ENCODE peak calls at places on chromosomes 3 and 15, in ten cellular contexts. One of them, this sample, is unnamed. For H3K36me3, the result is how much of the 10 kb centered on the place peaks cover.

GRCh38 chr3:44104668-44105321 is 136.9 kb upstream of the TOPAZ1 start:
- DNase-seq in naive thymus-derived CD4-positive, alpha-beta T cell: no peak
- DNase-seq in tibial artery: no peak
- DNase-seq in transverse colon: no peak
- DNase-seq in CD8-positive, alpha-beta T cell: no peak
- DNase-seq in uterus: no peak
- DNase-seq in upper lobe of left lung: no peak
- DNase-seq in GM23338: no peak
- DNase-seq in cardiac muscle cell: no peak
- DNase-seq in PC-3: peak
- DNase-seq in this sample: no peak

GRCh38 chr3:60142009-60142408 is 1092.2 kb upstream of the CFAP20DC start:
- DNase-seq in tibial artery: no peak
- DNase-seq in uterus: no peak
- DNase-seq in upper lobe of left lung: no peak
- DNase-seq in naive thymus-derived CD4-positive, alpha-beta T cell: no peak
- DNase-seq in GM23338: peak
- DNase-seq in PC-3: no peak
- DNase-seq in transverse colon: no peak
- DNase-seq in CD8-positive, alpha-beta T cell: no peak
- DNase-seq in cardiac muscle cell: no peak
- DNase-seq in this sample: no peak

GRCh38 chr3:173737167-173737808 is 339.7 kb downstream of the NLGN1 start:
- DNase-seq in CD8-positive, alpha-beta T cell: no peak
- DNase-seq in GM23338: no peak
- DNase-seq in upper lobe of left lung: no peak
- DNase-seq in uterus: no peak
- DNase-seq in cardiac muscle cell: no peak
- DNase-seq in transverse colon: no peak
- DNase-seq in tibial artery: no peak
- DNase-seq in PC-3: peak
- DNase-seq in naive thymus-derived CD4-positive, alpha-beta T cell: no peak
- DNase-seq in this sample: no peak

GRCh38 chr3:85342915-85343314 is 384.1 kb downstream of the CADM2 start:
- DNase-seq in tibial artery: no peak
- DNase-seq in upper lobe of left lung: no peak
- DNase-seq in cardiac muscle cell: peak
- DNase-seq in uterus: no peak
- DNase-seq in GM23338: peak
- DNase-seq in naive thymus-derived CD4-positive, alpha-beta T cell: no peak
- DNase-seq in CD8-positive, alpha-beta T cell: no peak
- DNase-seq in transverse colon: no peak
- DNase-seq in PC-3: peak
- DNase-seq in this sample: no peak

GRCh38 chr3:66206806-66207205 is 14.0 kb upstream of the SLC25A26 start:
- DNase-seq in uterus: no peak
- DNase-seq in cardiac muscle cell: no peak
- DNase-seq in transverse colon: no peak
- DNase-seq in upper lobe of left lung: no peak
- DNase-seq in CD8-positive, alpha-beta T cell: no peak
- DNase-seq in naive thymus-derived CD4-positive, alpha-beta T cell: no peak
- DNase-seq in GM23338: peak
- DNase-seq in tibial artery: no peak
- DNase-seq in PC-3: no peak
- DNase-seq in this sample: no peak

GRCh38 chr15:98787190-98787589 is 138.9 kb downstream of the IGF1R start:
- DNase-seq in tibial artery: no peak
- DNase-seq in cardiac muscle cell: no peak
- DNase-seq in GM23338: no peak
- DNase-seq in CD8-positive, alpha-beta T cell: no peak
- DNase-seq in PC-3: no peak
- DNase-seq in uterus: no peak
- DNase-seq in upper lobe of left lung: no peak
- DNase-seq in transverse colon: no peak
- DNase-seq in naive thymus-derived CD4-positive, alpha-beta T cell: no peak
- DNase-seq in this sample: no peak

GRCh38 chr15:101455291-101455916 is 34.1 kb downstream of the PCSK6 start:
- DNase-seq in CD8-positive, alpha-beta T cell: no peak
- DNase-seq in uterus: no peak
- DNase-seq in PC-3: no peak
- DNase-seq in tibial artery: no peak
- DNase-seq in cardiac muscle cell: no peak
- DNase-seq in upper lobe of left lung: no peak
- DNase-seq in transverse colon: no peak
- DNase-seq in GM23338: no peak
- DNase-seq in naive thymus-derived CD4-positive, alpha-beta T cell: no peak
- DNase-seq in this sample: no peak

GRCh38 chr3:71172951-71173350 is 410.6 kb downstream of the FOXP1 start:
- DNase-seq in transverse colon: no peak
- DNase-seq in upper lobe of left lung: no peak
- DNase-seq in PC-3: no peak
- DNase-seq in CD8-positive, alpha-beta T cell: no peak
- DNase-seq in tibial artery: no peak
- DNase-seq in cardiac muscle cell: no peak
- DNase-seq in GM23338: no peak
- DNase-seq in naive thymus-derived CD4-positive, alpha-beta T cell: no peak
- DNase-seq in uterus: no peak
- DNase-seq in this sample: no peak

GRCh38 chr3:124438813-124439212 is 291.4 kb upstream of the UMPS start:
- DNase-seq in CD8-positive, alpha-beta T cell: no peak
- DNase-seq in cardiac muscle cell: no peak
- DNase-seq in upper lobe of left lung: no peak
- DNase-seq in PC-3: no peak
- DNase-seq in GM23338: peak
- DNase-seq in tibial artery: no peak
- DNase-seq in naive thymus-derived CD4-positive, alpha-beta T cell: no peak
- DNase-seq in uterus: no peak
- DNase-seq in transverse colon: no peak
- DNase-seq in this sample: no peak

GRCh38 chr3:124442463-124442862 is 287.8 kb upstream of the UMPS start:
- DNase-seq in cardiac muscle cell: no peak
- DNase-seq in CD8-positive, alpha-beta T cell: no peak
- DNase-seq in tibial artery: no peak
- DNase-seq in naive thymus-derived CD4-positive, alpha-beta T cell: no peak
- DNase-seq in transverse colon: no peak
- DNase-seq in upper lobe of left lung: no peak
- DNase-seq in PC-3: peak
- DNase-seq in GM23338: no peak
- DNase-seq in uterus: no peak
- DNase-seq in this sample: no peak

GRCh38 chr3:124441766-124442165 is 288.5 kb upstream of the UMPS start:
- DNase-seq in GM23338: peak
- DNase-seq in naive thymus-derived CD4-positive, alpha-beta T cell: no peak
- DNase-seq in upper lobe of left lung: peak
- DNase-seq in CD8-positive, alpha-beta T cell: no peak
- DNase-seq in cardiac muscle cell: no peak
- DNase-seq in tibial artery: no peak
- DNase-seq in PC-3: no peak
- DNase-seq in transverse colon: no peak
- DNase-seq in uterus: no peak
- DNase-seq in this sample: no peak

GRCh38 chr3:124443446-124443845 is 286.8 kb upstream of the UMPS start:
- DNase-seq in transverse colon: no peak
- DNase-seq in uterus: no peak
- DNase-seq in naive thymus-derived CD4-positive, alpha-beta T cell: no peak
- DNase-seq in PC-3: no peak
- DNase-seq in cardiac muscle cell: no peak
- DNase-seq in CD8-positive, alpha-beta T cell: no peak
- DNase-seq in GM23338: no peak
- DNase-seq in upper lobe of left lung: no peak
- DNase-seq in tibial artery: no peak
- DNase-seq in this sample: no peak

DNA sequence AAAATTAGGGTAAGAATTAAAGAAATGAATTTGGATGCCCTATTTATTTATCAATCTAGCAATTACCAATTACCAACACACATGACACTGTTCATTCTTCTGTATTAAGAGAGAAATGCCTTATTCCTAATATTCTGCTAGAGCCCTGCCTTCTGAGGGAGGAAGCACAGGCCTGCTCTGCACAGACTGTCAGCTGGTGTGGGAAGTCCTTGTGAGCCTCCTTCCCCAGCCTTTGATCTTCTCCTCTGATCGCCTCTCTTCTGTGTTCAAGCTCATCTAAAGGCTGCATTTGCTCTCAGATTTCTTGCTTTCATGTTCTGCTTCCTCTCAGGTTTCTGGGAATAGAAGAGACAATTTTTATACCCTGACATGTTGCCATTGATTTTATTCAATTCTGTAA is 290.7 kb upstream of the UMPS start:
- DNase-seq in GM23338: peak
- DNase-seq in uterus: no peak
- DNase-seq in transverse colon: no peak
- DNase-seq in naive thymus-derived CD4-positive, alpha-beta T cell: no peak
- DNase-seq in upper lobe of left lung: no peak
- DNase-seq in CD8-positive, alpha-beta T cell: no peak
- DNase-seq in tibial artery: no peak
- DNase-seq in PC-3: no peak
- DNase-seq in cardiac muscle cell: peak
- DNase-seq in this sample: no peak
- H3K36me3 ChIP-seq in GM23338: under half
- H3K36me3 ChIP-seq in uterus: under half
- H3K36me3 ChIP-seq in transverse colon: under half
- H3K36me3 ChIP-seq in naive thymus-derived CD4-positive, alpha-beta T cell: under half
- H3K36me3 ChIP-seq in upper lobe of left lung: under half
- H3K36me3 ChIP-seq in CD8-positive, alpha-beta T cell: under half
- H3K36me3 ChIP-seq in tibial artery: half or more
- H3K36me3 ChIP-seq in PC-3: under half
- H3K36me3 ChIP-seq in cardiac muscle cell: under half
- H3K36me3 ChIP-seq in this sample: under half

DNA sequence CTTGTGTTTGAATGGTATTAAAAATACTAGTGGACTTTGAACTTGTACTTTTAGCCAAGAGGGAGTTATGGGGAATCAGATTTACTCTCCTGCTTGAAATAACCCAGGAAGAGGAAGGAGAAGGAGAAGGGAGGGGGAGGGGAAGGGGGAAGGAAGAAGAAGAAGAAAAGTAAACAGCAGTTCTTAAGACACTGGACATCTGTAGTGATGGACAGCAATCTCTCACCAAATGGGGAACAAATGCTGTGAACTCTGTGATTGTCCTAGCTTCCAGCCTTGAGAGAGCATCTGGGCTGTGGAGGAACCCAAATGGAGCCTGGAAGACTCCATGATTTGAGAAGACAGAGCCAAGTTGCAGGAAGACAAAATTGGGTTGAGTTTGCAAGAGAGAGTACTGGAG is 52.0 kb downstream of the VPS8 start:
- DNase-seq in cardiac muscle cell: no peak
- DNase-seq in naive thymus-derived CD4-positive, alpha-beta T cell: no peak
- DNase-seq in upper lobe of left lung: no peak
- DNase-seq in uterus: no peak
- DNase-seq in CD8-positive, alpha-beta T cell: no peak
- DNase-seq in tibial artery: no peak
- DNase-seq in PC-3: no peak
- DNase-seq in transverse colon: no peak
- DNase-seq in GM23338: no peak
- DNase-seq in this sample: no peak
- H3K36me3 ChIP-seq in cardiac muscle cell: under half
- H3K36me3 ChIP-seq in naive thymus-derived CD4-positive, alpha-beta T cell: half or more
- H3K36me3 ChIP-seq in upper lobe of left lung: under half
- H3K36me3 ChIP-seq in uterus: under half
- H3K36me3 ChIP-seq in CD8-positive, alpha-beta T cell: under half
- H3K36me3 ChIP-seq in tibial artery: half or more
- H3K36me3 ChIP-seq in PC-3: under half
- H3K36me3 ChIP-seq in transverse colon: under half
- H3K36me3 ChIP-seq in GM23338: under half
- H3K36me3 ChIP-seq in this sample: under half

DNA sequence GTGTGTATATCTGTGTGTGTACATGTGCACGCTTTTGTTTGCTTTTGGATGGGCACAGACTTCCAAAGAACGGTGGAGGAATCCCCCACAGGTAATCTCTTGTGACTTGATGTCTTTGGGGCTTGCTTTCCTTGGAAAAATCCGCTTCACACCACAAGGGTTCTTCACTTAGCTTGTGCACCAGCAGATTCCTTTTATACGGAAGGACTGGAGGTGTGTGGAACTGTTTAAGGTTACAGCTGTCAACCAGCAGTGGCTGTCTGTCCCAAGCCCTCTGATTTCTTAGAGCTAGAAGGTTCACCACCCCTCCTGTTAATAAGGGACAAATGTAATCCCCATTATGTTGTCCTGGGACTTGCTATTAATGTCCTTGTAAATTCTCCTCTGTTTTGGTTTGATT is 193.5 kb downstream of the ITPR1 start:
- DNase-seq in GM23338: no peak
- DNase-seq in tibial artery: no peak
- DNase-seq in CD8-positive, alpha-beta T cell: no peak
- DNase-seq in transverse colon: no peak
- DNase-seq in upper lobe of left lung: no peak
- DNase-seq in PC-3: no peak
- DNase-seq in uterus: no peak
- DNase-seq in cardiac muscle cell: no peak
- DNase-seq in naive thymus-derived CD4-positive, alpha-beta T cell: no peak
- DNase-seq in this sample: no peak
- H3K36me3 ChIP-seq in GM23338: under half
- H3K36me3 ChIP-seq in tibial artery: half or more
- H3K36me3 ChIP-seq in CD8-positive, alpha-beta T cell: under half
- H3K36me3 ChIP-seq in transverse colon: under half
- H3K36me3 ChIP-seq in upper lobe of left lung: under half
- H3K36me3 ChIP-seq in PC-3: under half
- H3K36me3 ChIP-seq in uterus: under half
- H3K36me3 ChIP-seq in cardiac muscle cell: under half
- H3K36me3 ChIP-seq in naive thymus-derived CD4-positive, alpha-beta T cell: half or more
- H3K36me3 ChIP-seq in this sample: half or more

GRCh38 chr3:16302082-16302631 is 37.1 kb downstream of the OXNAD1 start:
- DNase-seq in PC-3: no peak
- DNase-seq in tibial artery: no peak
- DNase-seq in transverse colon: no peak
- DNase-seq in cardiac muscle cell: no peak
- DNase-seq in uterus: no peak
- DNase-seq in naive thymus-derived CD4-positive, alpha-beta T cell: no peak
- DNase-seq in upper lobe of left lung: no peak
- DNase-seq in CD8-positive, alpha-beta T cell: no peak
- DNase-seq in GM23338: peak
- DNase-seq in this sample: no peak

GRCh38 chr3:16301490-16301889 is 36.5 kb downstream of the OXNAD1 start:
- DNase-seq in CD8-positive, alpha-beta T cell: no peak
- DNase-seq in upper lobe of left lung: no peak
- DNase-seq in uterus: no peak
- DNase-seq in tibial artery: no peak
- DNase-seq in cardiac muscle cell: peak
- DNase-seq in naive thymus-derived CD4-positive, alpha-beta T cell: no peak
- DNase-seq in transverse colon: no peak
- DNase-seq in PC-3: no peak
- DNase-seq in GM23338: peak
- DNase-seq in this sample: no peak

GRCh38 chr3:16299746-16300145 is 34.7 kb downstream of the OXNAD1 start:
- DNase-seq in upper lobe of left lung: no peak
- DNase-seq in cardiac muscle cell: no peak
- DNase-seq in transverse colon: no peak
- DNase-seq in uterus: no peak
- DNase-seq in tibial artery: no peak
- DNase-seq in naive thymus-derived CD4-positive, alpha-beta T cell: no peak
- DNase-seq in PC-3: no peak
- DNase-seq in CD8-positive, alpha-beta T cell: no peak
- DNase-seq in GM23338: no peak
- DNase-seq in this sample: no peak

GRCh38 chr3:16300881-16301359 is 35.9 kb downstream of the OXNAD1 start:
- DNase-seq in naive thymus-derived CD4-positive, alpha-beta T cell: no peak
- DNase-seq in transverse colon: peak
- DNase-seq in tibial artery: no peak
- DNase-seq in upper lobe of left lung: no peak
- DNase-seq in cardiac muscle cell: no peak
- DNase-seq in CD8-positive, alpha-beta T cell: peak
- DNase-seq in PC-3: no peak
- DNase-seq in GM23338: no peak
- DNase-seq in uterus: no peak
- DNase-seq in this sample: peak

GRCh38 chr3:16300282-16300681 is 35.3 kb downstream of the OXNAD1 start:
- DNase-seq in transverse colon: no peak
- DNase-seq in CD8-positive, alpha-beta T cell: no peak
- DNase-seq in upper lobe of left lung: no peak
- DNase-seq in tibial artery: no peak
- DNase-seq in cardiac muscle cell: no peak
- DNase-seq in PC-3: no peak
- DNase-seq in GM23338: no peak
- DNase-seq in naive thymus-derived CD4-positive, alpha-beta T cell: no peak
- DNase-seq in uterus: no peak
- DNase-seq in this sample: no peak
- H3K36me3 ChIP-seq in transverse colon: under half
- H3K36me3 ChIP-seq in CD8-positive, alpha-beta T cell: under half
- H3K36me3 ChIP-seq in upper lobe of left lung: under half
- H3K36me3 ChIP-seq in tibial artery: half or more
- H3K36me3 ChIP-seq in cardiac muscle cell: under half
- H3K36me3 ChIP-seq in PC-3: under half
- H3K36me3 ChIP-seq in GM23338: under half
- H3K36me3 ChIP-seq in naive thymus-derived CD4-positive, alpha-beta T cell: under half
- H3K36me3 ChIP-seq in uterus: under half
- H3K36me3 ChIP-seq in this sample: under half

This sample was measured in CD4-positive, alpha-beta memory T cell.